ENCODE peak calls at places on chromosome 18, in six cellular contexts. Z is HepG2, C is GM12878, F is A549, W is K562, H is SK-N-SH. B is an unnamed sample.

GRCh38 chr18:12842459-12843380 is 41.3 kb downstream of the PTPN2 start:
- DNase-seq in Z (no peak), C (no peak), F (no peak), W (peak), H (no peak), B (no peak)

GRCh38 chr18:64679121-64679520 is 530.2 kb upstream of the LINC00305 start:
- DNase-seq in Z (no peak), C (no peak), F (no peak), W (no peak), H (no peak), B (no peak)

GRCh38 chr18:76518073-76518472 is 23.0 kb upstream of the ZNF516 start:
- DNase-seq in Z (no peak), C (no peak), F (no peak), W (no peak), H (no peak), B (peak)

GRCh38 chr18:51030537-51031258 is 685 bp downstream of the SMAD4 start:
- DNase-seq in Z (peak), C (no peak), F (peak), W (peak), H (peak), B (peak)

GRCh38 chr18:73973972-73974371 is 173.7 kb downstream of the FBXO15 start:
- DNase-seq in Z (no peak), C (no peak), F (no peak), W (no peak), H (no peak), B (no peak)

GRCh38 chr18:75029456-75029855 is 179.5 kb downstream of the PTGR3 start:
- DNase-seq in Z (no peak), C (no peak), F (no peak), W (no peak), H (no peak), B (no peak)

GRCh38 chr18:65227970-65228369 is 522.8 kb upstream of the CDH7 start:
- DNase-seq in Z (no peak), C (no peak), F (no peak), W (no peak), H (no peak), B (no peak)

GRCh38 chr18:49994410-49994809 is 181.1 kb upstream of the ACAA2 start:
- DNase-seq in Z (no peak), C (no peak), F (no peak), W (no peak), H (no peak), B (no peak)

GRCh38 chr18:27887287-27887686 is 289.6 kb downstream of the CDH2 start:
- DNase-seq in Z (no peak), C (no peak), F (no peak), W (no peak), H (no peak), B (no peak)

GRCh38 chr18:27954226-27954625 is 222.7 kb downstream of the CDH2 start:
- DNase-seq in Z (no peak), C (no peak), F (no peak), W (no peak), H (no peak), B (peak)

GRCh38 chr18:31576670-31577069 is 15.0 kb upstream of the TTR start:
- DNase-seq in Z (no peak), C (no peak), F (no peak), W (no peak), H (no peak), B (no peak)

GRCh38 chr18:46356278-46357033 is 252.3 kb downstream of the HAUS1 start:
- DNase-seq in Z (no peak), C (no peak), F (no peak), W (no peak), H (peak), B (no peak)

GRCh38 chr18:36316246-36316645 is 18.7 kb downstream of the FHOD3 start:
- DNase-seq in Z (no peak), C (no peak), F (no peak), W (no peak), H (no peak), B (no peak)

GRCh38 chr18:68549257-68549871 is 165.5 kb downstream of the TMX3 start:
- DNase-seq in Z (no peak), C (no peak), F (no peak), W (no peak), H (no peak), B (peak)

GRCh38 chr18:46859855-46860254 is 57.5 kb downstream of the PIAS2 start:
- DNase-seq in Z (no peak), C (peak), F (no peak), W (no peak), H (no peak), B (peak)

GRCh38 chr18:74281639-74282358 is 10.0 kb downstream of the CYB5A start:
- DNase-seq in Z (peak), C (no peak), F (no peak), W (no peak), H (no peak), B (no peak)

GRCh38 chr18:46431522-46432171 is 225.4 kb downstream of the LOXHD1 start:
- DNase-seq in Z (no peak), C (no peak), F (no peak), W (no peak), H (peak), B (no peak)

GRCh38 chr18:8468911-8469310 is 140.3 kb upstream of the RAB12 start:
- DNase-seq in Z (no peak), C (no peak), F (no peak), W (no peak), H (no peak), B (peak)

GRCh38 chr18:72991379-72991778 is 123.6 kb upstream of the NETO1 start:
- DNase-seq in Z (no peak), C (no peak), F (no peak), W (no peak), H (no peak), B (no peak)

GRCh38 chr18:55317832-55318231 is 270.2 kb downstream of the TCF4 start:
- DNase-seq in Z (no peak), C (no peak), F (no peak), W (no peak), H (no peak), B (no peak)

GRCh38 chr18:46407471-46408166 is 249.4 kb downstream of the LOXHD1 start:
- DNase-seq in Z (no peak), C (no peak), F (no peak), W (no peak), H (no peak), B (peak)

GRCh38 chr18:2409906-2410305 is 161.4 kb downstream of the METTL4 start:
- DNase-seq in Z (no peak), C (no peak), F (no peak), W (no peak), H (no peak), B (no peak)

GRCh38 chr18:54906636-54907180 is 52.6 kb downstream of the CCDC68 start:
- DNase-seq in Z (no peak), C (no peak), F (no peak), W (no peak), H (no peak), B (peak)

GRCh38 chr18:77433076-77433475 is 183.4 kb downstream of the GALR1 start:
- DNase-seq in Z (no peak), C (no peak), F (no peak), W (no peak), H (no peak), B (no peak)

GRCh38 chr18:59993560-59993959 is 93.8 kb downstream of the PMAIP1 start:
- DNase-seq in Z (no peak), C (no peak), F (no peak), W (no peak), H (no peak), B (no peak)

GRCh38 chr18:35775887-35776286 is 194.3 kb downstream of the GALNT1 start:
- DNase-seq in Z (no peak), C (no peak), F (no peak), W (peak), H (no peak), B (peak)

GRCh38 chr18:2448565-2449151 is 122.6 kb downstream of the METTL4 start:
- DNase-seq in Z (no peak), C (no peak), F (no peak), W (no peak), H (no peak), B (no peak)

GRCh38 chr18:48879008-48879431 is 71.7 kb downstream of the SMAD7 start:
- DNase-seq in Z (no peak), C (no peak), F (no peak), W (no peak), H (no peak), B (no peak)

GRCh38 chr18:23135679-23136325 is 517 bp downstream of the CABLES1 start:
- DNase-seq in Z (no peak), C (no peak), F (no peak), W (no peak), H (peak), B (no peak)

GRCh38 chr18:53117851-53118250 is 777.9 kb downstream of the DCC start:
- DNase-seq in Z (no peak), C (no peak), F (no peak), W (no peak), H (no peak), B (no peak)

GRCh38 chr18:77056399-77057015 is 76.1 kb downstream of the MBP start:
- DNase-seq in Z (peak), C (no peak), F (no peak), W (no peak), H (no peak), B (no peak)

GRCh38 chr18:34543940-34544339 is 166.2 kb upstream of the DTNA start:
- DNase-seq in Z (no peak), C (no peak), F (no peak), W (no peak), H (no peak), B (no peak)

GRCh38 chr18:27136208-27136535 is 48.9 kb downstream of the CHST9 start:
- DNase-seq in Z (peak), C (no peak), F (peak), W (no peak), H (no peak), B (no peak)

GRCh38 chr18:23228102-23229051 is 93.1 kb downstream of the CABLES1 start:
- DNase-seq in Z (no peak), C (peak), F (no peak), W (no peak), H (no peak), B (peak)

GRCh38 chr18:79801217-79801616 is 3.5 kb downstream of the KCNG2 start:
- DNase-seq in Z (no peak), C (no peak), F (no peak), W (no peak), H (no peak), B (no peak)

GRCh38 chr18:79800353-79801180 is 2.8 kb downstream of the KCNG2 start:
- DNase-seq in Z (no peak), C (no peak), F (no peak), W (no peak), H (no peak), B (no peak)

GRCh38 chr18:79802298-79802697 is 4.6 kb downstream of the KCNG2 start:
- DNase-seq in Z (no peak), C (no peak), F (no peak), W (no peak), H (no peak), B (no peak)

GRCh38 chr18:79799619-79800352 is 2.0 kb downstream of the KCNG2 start:
- DNase-seq in Z (no peak), C (no peak), F (no peak), W (no peak), H (no peak), B (no peak)

GRCh38 chr18:79801641-79802040 is 3.9 kb downstream of the KCNG2 start:
- DNase-seq in Z (no peak), C (no peak), F (no peak), W (no peak), H (no peak), B (no peak)
- TF ChIP-seq SMC3 in Z (no peak), C (no peak), F (no peak), W (no peak), H (no peak), B (no peak)

DNA sequence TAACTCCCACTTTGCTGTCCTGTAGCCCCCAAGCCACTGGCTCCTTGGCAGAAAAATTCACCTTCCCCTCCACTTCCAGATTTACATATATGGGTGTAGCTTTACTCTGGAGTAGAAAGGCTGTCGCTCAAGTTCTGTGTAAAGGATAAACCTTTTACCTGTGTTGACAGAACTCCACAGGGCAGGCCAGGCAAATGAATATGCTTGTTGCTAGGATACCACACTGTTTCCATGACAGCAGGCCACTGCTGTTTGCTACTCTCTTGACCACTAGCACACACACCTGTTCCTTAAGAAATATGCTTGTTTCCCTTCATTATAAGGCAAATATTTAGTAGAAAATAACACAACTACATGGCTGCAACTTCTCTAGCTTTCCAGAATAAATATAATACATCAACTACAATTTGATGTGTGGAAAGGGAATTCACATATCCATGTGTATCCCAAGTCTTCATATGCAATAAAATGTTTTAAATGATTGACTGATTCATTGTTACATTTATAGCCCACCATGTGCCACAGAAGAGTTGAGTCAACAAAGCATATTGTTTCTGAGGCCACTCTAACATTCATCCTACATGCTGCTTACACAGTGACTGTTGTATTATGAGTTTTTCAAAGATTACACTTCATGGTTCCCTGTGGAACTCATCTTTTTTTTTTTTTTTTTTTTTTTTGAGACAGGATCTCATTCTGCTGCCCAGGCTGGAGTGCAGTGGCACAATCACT is 56.2 kb upstream of the ROCK1 start:
- DNase-seq in Z (peak), C (no peak), F (no peak), W (no peak), H (no peak), B (no peak)
- TF ChIP-seq SMC3 in Z (no peak), C (no peak), F (no peak), W (no peak), H (no peak), B (no peak)

DNA sequence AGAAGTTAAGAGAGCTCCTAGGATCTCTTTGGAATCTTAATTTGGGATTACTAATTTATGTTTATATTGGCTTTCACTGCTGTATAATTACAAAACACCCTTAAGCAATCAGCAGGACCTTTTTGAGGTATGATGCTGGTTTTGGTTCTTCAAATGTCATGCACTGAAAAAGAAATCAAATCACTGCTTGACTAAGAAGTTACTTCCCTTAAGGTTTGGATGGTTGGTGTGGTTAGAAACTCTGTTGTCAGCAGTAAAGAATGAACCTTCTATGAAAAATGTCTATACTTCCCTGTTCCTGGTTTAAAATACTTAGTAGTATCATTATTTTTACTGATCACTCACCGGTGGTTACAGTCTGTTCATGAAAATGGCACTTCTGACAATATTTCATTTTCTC is 5.5 kb downstream of the COLEC12 start:
- DNase-seq in Z (no peak), C (no peak), F (no peak), W (no peak), H (no peak), B (peak)
- TF ChIP-seq SMC3 in Z (no peak), C (no peak), F (no peak), W (no peak), H (no peak), B (no peak)

GRCh38 chr18:62611395-62612241 is 88.8 kb downstream of the ZCCHC2 start:
- DNase-seq in Z (no peak), C (no peak), F (no peak), W (peak), H (no peak), B (no peak)
- TF ChIP-seq SMC3 in Z (no peak), C (no peak), F (no peak), W (no peak), H (no peak), B (no peak)

GRCh38 chr18:58362829-58363231 is 266.1 kb downstream of the ALPK2 start:
- DNase-seq in Z (no peak), C (no peak), F (no peak), W (no peak), H (no peak), B (peak)
- TF ChIP-seq SMC3 in Z (no peak), C (no peak), F (no peak), W (no peak), H (no peak), B (no peak)

B was measured in IMR-90.